ENCODE peak calls at places on chromosomes 12 and 14, in five cellular contexts. B is PC-3, A is kidney epithelial cell, Q is upper lobe of right lung, I is tibial nerve. D is an unnamed sample.

GRCh38 chr12:30585877-30586276 is 109.8 kb downstream of the IPO8 start:
- DNase-seq in Q (no peak), B (no peak), I (no peak), A (no peak), D (no peak)

GRCh38 chr14:88599321-88599720 is 36.5 kb downstream of the ZC3H14 start:
- DNase-seq in A (no peak), Q (no peak), I (no peak), B (no peak), D (no peak)

GRCh38 chr14:94021416-94022157 is 4.6 kb upstream of the OTUB2 start:
- DNase-seq in B (no peak), Q (no peak), A (no peak), I (no peak), D (no peak)

GRCh38 chr14:55221968-55222367 is 30.6 kb upstream of the DLGAP5 start:
- DNase-seq in Q (no peak), I (no peak), B (peak), A (no peak), D (no peak)

GRCh38 chr12:16329594-16329993 is 17.9 kb upstream of the MGST1 start:
- DNase-seq in B (peak), I (no peak), Q (no peak), A (no peak), D (no peak)

GRCh38 chr12:3407723-3408122 is 83.3 kb upstream of the PRMT8 start:
- DNase-seq in A (no peak), B (no peak), Q (no peak), I (no peak), D (no peak)

GRCh38 chr14:55047301-55048053 is 4.0 kb upstream of the MAPK1IP1L start:
- DNase-seq in A (no peak), I (no peak), B (no peak), Q (no peak), D (no peak)

GRCh38 chr14:76121089-76121748 is 30.5 kb upstream of the GPATCH2L start:
- DNase-seq in A (no peak), I (no peak), Q (peak), B (no peak), D (no peak)

GRCh38 chr14:24079521-24080141 is 8.3 kb downstream of the CPNE6 start:
- DNase-seq in Q (no peak), B (no peak), A (no peak), I (no peak), D (no peak)

GRCh38 chr12:52579468-52580450 is 6.1 kb upstream of the KRT74 start:
- DNase-seq in B (no peak), A (no peak), Q (peak), I (no peak), D (no peak)

GRCh38 chr14:100714205-100714781 is 12.4 kb upstream of the DLK1 start:
- DNase-seq in A (no peak), I (no peak), Q (no peak), B (no peak), D (peak)

GRCh38 chr14:24430682-24431568 is 1.2 kb downstream of the KHNYN start:
- DNase-seq in I (no peak), Q (peak), B (peak), A (no peak), D (peak)

GRCh38 chr14:37623552-37623951 is 28.1 kb downstream of the TTC6 start:
- DNase-seq in Q (no peak), B (peak), I (no peak), A (peak), D (peak)

GRCh38 chr12:38102197-38102596 is 214.4 kb upstream of the ALG10B start:
- DNase-seq in B (peak), Q (no peak), I (no peak), A (no peak), D (no peak)

GRCh38 chr12:78916845-78917480 is 52.4 kb downstream of the SYT1 start:
- DNase-seq in B (peak), A (peak), I (no peak), Q (no peak), D (peak)

GRCh38 chr14:68295316-68295816 is 475.8 kb downstream of the RAD51B start:
- DNase-seq in A (no peak), Q (no peak), B (no peak), I (no peak), D (no peak)

GRCh38 chr14:36217027-36217426 is 40.5 kb upstream of the PTCSC3 start:
- DNase-seq in B (no peak), I (no peak), A (no peak), Q (no peak), D (no peak)

GRCh38 chr12:31578632-31579031 is 12.3 kb downstream of the DENND5B start:
- DNase-seq in Q (no peak), A (no peak), I (no peak), B (no peak), D (peak)

GRCh38 chr12:49098035-49098451 is 3.4 kb upstream of the DHH start:
- DNase-seq in Q (peak), A (no peak), B (peak), I (peak), D (peak)

GRCh38 chr12:112539221-112539620 is 120.5 kb downstream of the PTPN11 start:
- DNase-seq in A (no peak), I (no peak), B (peak), Q (no peak), D (no peak)

GRCh38 chr12:111842556-111843396 is 748 bp downstream of the MAPKAPK5 start:
- DNase-seq in I (peak), Q (no peak), A (no peak), B (peak), D (peak)

GRCh38 chr12:123250471-123251383 is 17.5 kb downstream of the MTRFR start:
- DNase-seq in Q (peak), A (peak), B (peak), I (no peak), D (no peak)

GRCh38 chr14:91835197-91835919 is 32.0 kb downstream of the TC2N start:
- DNase-seq in B (no peak), Q (no peak), A (no peak), I (no peak), D (no peak)

GRCh38 chr14:36975834-36976233 is 196.6 kb downstream of the SLC25A21 start:
- DNase-seq in I (no peak), B (peak), A (no peak), Q (no peak), D (no peak)

GRCh38 chr12:51391047-51391837 is at the start of gene GALNT6:
- DNase-seq in Q (peak), B (peak), A (no peak), I (no peak), D (peak)

GRCh38 chr12:98533723-98534251 is 18.4 kb downstream of the TMPO start:
- DNase-seq in Q (no peak), B (no peak), I (no peak), A (no peak), D (no peak)

GRCh38 chr14:44494125-44494524 is 13.0 kb downstream of the FSCB start:
- DNase-seq in A (no peak), I (no peak), B (peak), Q (no peak), D (no peak)

GRCh38 chr14:30882431-30882830 is 8.1 kb downstream of the COCH start:
- DNase-seq in A (no peak), I (no peak), Q (no peak), B (no peak), D (no peak)

GRCh38 chr12:59689776-59690175 is 93.9 kb downstream of the SLC16A7 start:
- DNase-seq in A (no peak), B (peak), Q (no peak), I (no peak), D (peak)

GRCh38 chr12:89087876-89088275 is 264.4 kb downstream of the DUSP6 start:
- DNase-seq in I (no peak), Q (no peak), A (no peak), B (no peak), D (no peak)

GRCh38 chr12:57751432-57751787 is 700 bp downstream of the CDK4 start:
- DNase-seq in A (no peak), Q (no peak), B (no peak), I (no peak), D (no peak)

GRCh38 chr14:99174081-99174851 is 97.7 kb downstream of the BCL11B start:
- DNase-seq in I (no peak), Q (no peak), B (no peak), A (no peak), D (no peak)

GRCh38 chr14:100774164-100774537 is 47.5 kb downstream of the DLK1 start:
- DNase-seq in I (no peak), A (no peak), Q (no peak), B (no peak), D (no peak)

GRCh38 chr12:18723752-18724151 is 14.1 kb downstream of the PLCZ1 start:
- DNase-seq in A (peak), Q (no peak), I (no peak), B (peak), D (peak)

GRCh38 chr14:51283402-51283825 is 43.4 kb downstream of the TMX1 start:
- DNase-seq in I (peak), A (peak), Q (no peak), B (peak), D (peak)

GRCh38 chr14:60189923-60190840 is 25.0 kb upstream of the DHRS7 start:
- DNase-seq in B (no peak), Q (no peak), A (no peak), I (no peak), D (no peak)

DNA sequence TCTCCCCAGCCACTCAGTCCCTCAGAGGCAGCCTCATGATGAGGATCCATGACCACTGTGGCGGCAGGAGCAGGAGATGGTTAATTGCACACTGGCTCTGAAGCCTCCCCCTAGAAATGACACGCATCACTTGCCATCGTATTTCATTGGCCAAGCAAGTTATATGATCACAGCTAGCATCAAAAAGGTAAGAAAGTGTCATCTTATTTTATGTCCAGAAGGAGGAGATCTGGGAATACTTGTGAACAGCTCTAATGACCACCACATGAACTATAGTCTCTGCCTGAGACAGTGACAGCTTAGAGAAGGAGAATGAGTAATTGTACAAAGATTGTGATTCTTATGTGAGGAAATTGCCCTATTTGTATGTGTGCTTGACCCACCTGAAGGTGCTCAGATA is 363.4 kb downstream of the NUAK1 start:
- DNase-seq in Q (no peak), I (no peak), B (peak), A (peak), D (no peak)
- TF ChIP-seq CTCF in Q (peak), I (no peak), B (peak), A (no peak), D (no peak)

DNA sequence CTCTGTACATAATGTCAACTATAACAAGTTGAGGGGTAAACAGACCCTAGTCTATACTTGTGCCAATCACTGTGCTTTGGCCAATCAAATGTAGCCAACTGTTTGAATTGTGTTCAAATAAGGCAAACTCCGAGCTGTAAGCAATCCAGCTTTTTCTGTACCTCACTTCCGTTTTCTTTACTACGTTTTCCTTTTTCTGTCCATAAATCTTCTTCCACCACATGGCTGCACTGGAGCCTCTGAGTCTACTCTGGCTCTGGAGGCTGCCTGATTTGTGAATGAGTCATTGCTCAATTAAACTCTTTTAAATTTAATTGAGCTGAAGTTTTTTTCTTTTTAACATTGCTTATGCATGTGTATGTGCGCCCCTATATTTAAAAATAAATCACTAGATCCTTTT is 29.7 kb downstream of the CLEC1A start:
- DNase-seq in Q (no peak), I (no peak), B (no peak), A (no peak), D (peak)
- H3K4me3 ChIP-seq in Q (no peak), I (no peak), B (no peak), A (no peak), D (no peak)

GRCh38 chr12:21913823-21914222 is 27.4 kb downstream of the ABCC9 start:
- DNase-seq in I (no peak), A (no peak), Q (no peak), B (no peak), D (no peak)

GRCh38 chr12:21921436-21921835 is 19.8 kb downstream of the ABCC9 start:
- DNase-seq in I (no peak), Q (no peak), B (no peak), A (no peak), D (no peak)

DNA sequence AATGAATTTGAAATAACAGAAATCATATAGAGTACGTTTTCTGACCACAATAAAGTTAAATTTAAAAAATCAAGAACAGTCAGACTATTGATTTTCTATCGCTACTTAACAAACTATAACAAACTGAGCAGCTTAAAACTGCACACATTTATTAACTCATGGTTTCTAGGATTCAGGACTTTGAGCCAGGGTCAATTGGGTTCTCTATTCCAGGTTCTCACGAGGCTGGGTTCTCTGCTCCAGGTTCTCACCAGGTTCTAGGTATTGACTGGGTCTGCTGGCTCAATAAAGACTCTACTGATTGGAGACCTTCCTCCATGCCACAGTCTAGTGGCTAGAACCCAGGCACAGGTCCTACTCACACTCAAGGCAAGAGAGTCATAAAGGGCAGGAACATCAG is 22.8 kb downstream of the ABCC9 start:
- DNase-seq in Q (no peak), A (no peak), B (no peak), I (no peak), D (no peak)
- TF ChIP-seq CTCF in Q (no peak), A (no peak), B (no peak), I (no peak), D (no peak)

DNA sequence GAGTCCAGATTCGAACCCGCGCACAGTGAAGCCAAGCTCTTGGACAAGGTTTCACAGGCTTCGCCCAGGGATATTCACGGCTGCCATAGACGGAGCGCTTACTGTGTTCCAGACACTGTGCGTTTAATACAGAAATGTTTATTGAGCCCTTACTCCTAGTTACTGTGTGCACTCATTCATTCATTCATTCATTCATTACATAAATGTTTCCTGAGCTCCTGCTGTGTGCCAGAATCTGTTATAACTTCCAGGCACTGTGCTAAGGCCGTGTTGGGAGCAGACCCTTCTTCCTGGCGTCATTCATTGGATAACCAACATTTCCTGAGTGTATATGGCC is 734 bp upstream of the MED13L start:
- DNase-seq in I (no peak), B (no peak), A (no peak), Q (no peak), D (no peak)
- H3K4me3 ChIP-seq in I (peak), B (peak), A (peak), Q (peak), D (peak)

GRCh38 chr12:84624601-84625000 is 288.0 kb downstream of the SLC6A15 start:
- DNase-seq in I (no peak), A (no peak), Q (no peak), B (no peak), D (no peak)

DNA sequence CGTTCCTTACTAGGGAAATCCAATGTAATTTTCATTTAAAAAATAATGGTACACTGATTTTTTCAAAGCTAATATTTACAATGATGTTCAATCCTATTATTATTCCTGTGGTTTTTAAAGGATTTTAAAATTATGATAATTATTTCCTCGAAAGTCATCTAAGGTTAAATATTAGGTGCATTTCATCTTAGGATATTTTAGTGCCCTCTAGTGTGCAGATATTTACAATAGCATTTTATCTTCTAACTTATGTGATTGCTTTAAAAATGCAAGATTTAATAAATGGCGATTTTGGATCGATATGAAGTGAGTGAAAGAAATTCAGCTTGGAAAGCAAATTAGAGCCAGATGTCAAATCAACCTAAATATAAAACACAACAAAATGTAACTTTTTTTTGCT is 293.5 kb downstream of the SLC6A15 start:
- DNase-seq in I (no peak), Q (no peak), B (peak), A (no peak), D (peak)
- TF ChIP-seq CTCF in I (no peak), Q (peak), B (peak), A (peak), D (peak)

DNA sequence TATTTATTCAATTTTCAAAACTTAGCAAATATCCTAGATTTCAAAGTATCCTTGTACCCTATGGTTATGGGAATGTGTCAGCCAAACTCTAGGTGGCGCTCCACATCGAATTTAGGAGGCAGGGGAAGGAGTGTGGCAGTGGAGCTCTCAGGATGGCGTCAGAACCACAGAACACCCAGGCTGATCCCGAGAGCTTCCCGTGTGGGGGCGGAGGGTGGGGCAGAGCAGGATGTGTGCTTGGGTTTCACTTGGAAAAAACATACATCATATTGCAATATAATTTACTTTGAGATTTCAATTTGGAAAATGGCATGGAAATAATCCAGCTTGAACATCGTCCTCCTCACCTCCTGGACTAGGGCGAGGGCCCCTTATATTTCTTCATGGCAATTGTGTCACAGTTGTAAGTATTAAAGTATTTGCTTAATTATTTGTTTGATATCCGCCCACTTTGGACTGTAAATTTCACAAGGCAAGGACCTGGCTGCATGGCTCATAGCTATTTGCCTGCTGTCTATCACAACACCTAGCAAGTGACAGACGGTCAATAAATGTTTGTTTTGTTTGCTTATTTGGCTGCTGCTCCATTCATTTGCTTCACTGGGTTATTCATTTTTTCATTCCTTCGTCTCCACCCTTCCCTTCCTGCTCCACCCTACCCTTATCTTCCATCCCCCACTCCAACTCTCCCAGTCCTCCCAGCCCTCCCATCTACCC is 221.5 kb upstream of the HMGA2 start:
- DNase-seq in A (peak), Q (peak), B (peak), I (peak), D (peak)
- H3K4me3 ChIP-seq in A (peak), Q (no peak), B (peak), I (no peak), D (peak)

GRCh38 chr14:63478024-63478423 is 65.2 kb downstream of the PPP2R5E start:
- DNase-seq in Q (no peak), B (no peak), A (no peak), I (no peak), D (no peak)

GRCh38 chr14:63480599-63480998 is 62.6 kb downstream of the PPP2R5E start:
- DNase-seq in Q (no peak), I (no peak), B (no peak), A (no peak), D (no peak)

GRCh38 chr14:63475761-63476160 is 67.4 kb downstream of the PPP2R5E start:
- DNase-seq in Q (no peak), A (no peak), I (no peak), B (no peak), D (no peak)

GRCh38 chr14:63474844-63475243 is 68.3 kb downstream of the PPP2R5E start:
- DNase-seq in A (no peak), B (no peak), I (no peak), Q (no peak), D (no peak)

GRCh38 chr14:63478437-63478852 is 64.7 kb downstream of the PPP2R5E start:
- DNase-seq in I (no peak), A (no peak), B (no peak), Q (no peak), D (no peak)
- TF ChIP-seq CTCF in I (no peak), A (no peak), B (no peak), Q (no peak), D (no peak)

DNA sequence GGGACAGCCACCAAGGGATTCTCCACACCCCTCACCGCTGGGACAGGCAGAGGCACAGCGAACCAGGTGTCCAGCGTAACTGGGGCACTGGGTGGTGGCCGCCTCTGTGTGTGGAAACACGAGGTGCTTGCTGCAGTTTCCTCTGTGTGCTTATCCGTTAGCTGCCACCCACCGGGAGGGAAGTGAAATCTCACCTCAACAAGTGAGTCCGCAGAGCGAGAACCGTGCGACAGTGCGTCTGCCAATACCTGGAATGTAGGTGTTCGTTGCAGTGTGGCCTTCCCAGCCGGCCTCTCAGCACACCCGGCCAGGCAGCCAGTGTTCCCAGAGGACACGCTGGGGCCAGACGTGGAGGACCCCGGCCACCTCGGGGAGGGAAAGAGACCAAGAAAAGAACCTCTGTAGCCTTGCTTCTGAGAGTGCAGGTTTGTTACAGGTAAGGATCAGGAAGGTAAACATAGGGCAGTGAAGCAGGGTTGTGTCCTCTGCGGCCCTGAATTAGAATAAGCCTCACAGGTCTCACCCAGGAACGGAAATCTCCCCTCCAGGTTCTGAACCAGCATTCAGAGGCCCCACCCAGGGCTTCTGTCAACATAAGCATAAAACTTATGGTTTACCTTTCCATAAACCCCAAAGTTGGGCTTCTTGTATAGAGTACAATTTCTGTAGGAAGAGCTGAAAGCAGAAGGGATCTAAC is 1.5 kb downstream of the BCL2L14 start:
- DNase-seq in A (no peak), B (no peak), I (no peak), Q (peak), D (no peak)
- H3K4me3 ChIP-seq in A (no peak), B (no peak), I (no peak), Q (no peak), D (no peak)